ENCODE peak calls at places on chromosomes 1 and 21, in eight cellular contexts. C is left lung, J is breast epithelium, M is H9, P is epithelial cell of esophagus, Q is thoracic aorta, S is mucosa of descending colon, F is foreskin fibroblast. N is an unnamed sample.
A peak's percentile ranks its signal among the peaks of the same experiment; 100 is the strongest.

GRCh38 chr1:25579947-25580309 is 36.5 kb downstream of the LDLRAP1 start:
- DNase-seq in C (no peak), F (no peak), M (no peak), J (no peak), S (no peak), P (no peak), Q (no peak), N (no peak)

GRCh38 chr1:23555949-23556640 is 3.2 kb downstream of the ID3 start:
- DNase-seq in Q (no peak), P (peak; percentile 95), J (no peak), M (peak; percentile 95), C (no peak), S (no peak), F (peak; percentile 74), N (no peak)

GRCh38 chr1:241639040-241639652 is 1.0 kb downstream of the CHML start:
- DNase-seq in F (peak; percentile 49), J (peak; percentile 21), S (no peak), P (peak; percentile 24), Q (no peak), C (no peak), M (no peak), N (no peak)

GRCh38 chr1:1302951-1303509 is 4.7 kb downstream of the ACAP3 start:
- DNase-seq in F (peak; percentile 39), J (no peak), M (no peak), C (no peak), P (peak; percentile 70), Q (no peak), S (no peak), N (no peak)

GRCh38 chr21:25878334-25878733 is 143.6 kb downstream of the GABPA start:
- DNase-seq in Q (no peak), P (peak; percentile 42), S (no peak), J (no peak), F (no peak), M (no peak), C (no peak), N (no peak)

GRCh38 chr1:198373376-198373775 is 167.1 kb downstream of the ATP6V1G3 start:
- DNase-seq in Q (no peak), M (no peak), F (peak; percentile 45), P (peak; percentile 61), S (no peak), J (no peak), C (no peak), N (no peak)

GRCh38 chr1:20148571-20149500 is 9.7 kb downstream of the PLA2G2F start:
- DNase-seq in Q (no peak), S (no peak), J (no peak), M (no peak), F (no peak), C (no peak), P (no peak), N (no peak)

GRCh38 chr1:12056331-12056841 is 6.7 kb upstream of the TNFRSF8 start:
- DNase-seq in C (no peak), S (no peak), F (no peak), J (no peak), P (peak; percentile 71), Q (no peak), M (no peak), N (no peak)

GRCh38 chr1:58412071-58412580 is 134.4 kb downstream of the OMA1 start:
- DNase-seq in P (peak; percentile 43), C (no peak), S (no peak), M (no peak), F (peak; percentile 64), J (no peak), Q (no peak), N (no peak)

GRCh38 chr1:86380257-86380861 is 15.8 kb downstream of the ODF2L start:
- DNase-seq in C (no peak), Q (no peak), P (peak; percentile 77), S (no peak), M (no peak), J (no peak), F (peak; percentile 81), N (no peak)

GRCh38 chr1:152107984-152108898 is 7.0 kb downstream of the TCHH start:
- DNase-seq in J (no peak), M (peak; percentile 50), P (peak; percentile 69), F (peak; percentile 78), Q (no peak), S (peak; percentile 57), C (peak; percentile 57), N (no peak)

GRCh38 chr1:222048030-222048632 is 306.2 kb upstream of the DUSP10 start:
- DNase-seq in S (no peak), Q (no peak), J (no peak), C (no peak), F (peak; percentile 81), P (peak; percentile 33), M (no peak), N (no peak)

GRCh38 chr1:207885129-207886032 is 25.5 kb downstream of the CD34 start:
- DNase-seq in Q (no peak), F (peak; percentile 94), J (peak; percentile 64), C (peak; percentile 80), M (peak; percentile 72), P (peak; percentile 75), S (peak; percentile 81), N (peak; percentile 51)

GRCh38 chr1:58356402-58356801 is 190.1 kb downstream of the OMA1 start:
- DNase-seq in S (no peak), M (no peak), P (no peak), F (no peak), C (no peak), Q (no peak), J (no peak), N (no peak)

GRCh38 chr1:2382621-2383361 is 8.6 kb downstream of the MORN1 start:
- DNase-seq in F (peak; percentile 59), P (peak; percentile 48), M (peak; percentile 81), J (no peak), C (peak; percentile 30), Q (no peak), S (peak; percentile 57), N (no peak)

GRCh38 chr1:213326666-213327317 is 275.8 kb downstream of the RPS6KC1 start:
- DNase-seq in P (peak; percentile 36), S (no peak), F (peak; percentile 75), Q (no peak), J (peak; percentile 62), M (no peak), C (peak; percentile 79), N (no peak)

GRCh38 chr1:25577151-25577920 is 33.9 kb downstream of the LDLRAP1 start:
- DNase-seq in J (no peak), Q (no peak), F (no peak), C (no peak), S (no peak), M (no peak), P (no peak), N (no peak)

GRCh38 chr1:117562581-117563491 is 43.0 kb upstream of the TENT5C start:
- DNase-seq in J (no peak), S (no peak), Q (no peak), M (no peak), C (no peak), F (no peak), P (no peak), N (no peak)

GRCh38 chr21:35646606-35647005 is 413.7 kb downstream of the SETD4 start:
- DNase-seq in P (no peak), M (no peak), C (no peak), J (no peak), S (no peak), F (peak; percentile 77), Q (no peak), N (no peak)

GRCh38 chr1:166490437-166490784 is 323.6 kb upstream of the FAM78B start:
- DNase-seq in P (no peak), M (no peak), J (no peak), S (no peak), F (no peak), C (no peak), Q (no peak), N (peak; percentile 17)

GRCh38 chr1:109105881-109106280 is 8.0 kb upstream of the ELAPOR1 start:
- DNase-seq in P (no peak), S (no peak), Q (no peak), J (no peak), M (no peak), C (no peak), F (no peak), N (no peak)
- TF ChIP-seq CTCF in P (no peak), S (no peak), Q (no peak), J (no peak), M (no peak), C (no peak), F (no peak), N (no peak)

GRCh38 chr1:173669491-173669941 is at the start of gene ANKRD45:
- DNase-seq in M (peak; percentile 88), S (peak; percentile 42), F (peak; percentile 75), C (peak; percentile 38), J (no peak), P (peak; percentile 40), Q (no peak), N (peak; percentile 14)
- TF ChIP-seq CTCF in M (peak; percentile 18), S (no peak), F (no peak), C (no peak), J (no peak), P (no peak), Q (no peak), N (no peak)

GRCh38 chr21:33586927-33587326 is 1.6 kb downstream of the DONSON start:
- DNase-seq in S (no peak), F (no peak), Q (no peak), P (no peak), C (no peak), M (no peak), J (no peak), N (no peak)

GRCh38 chr21:33587792-33588484 is 546 bp downstream of the DONSON start:
- DNase-seq in S (peak; percentile 67), Q (no peak), C (peak; percentile 39), P (peak; percentile 29), F (peak; percentile 61), M (peak; percentile 44), J (no peak), N (no peak)

GRCh38 chr21:33584455-33584854 is 4.0 kb downstream of the DONSON start:
- DNase-seq in J (no peak), C (no peak), F (no peak), M (no peak), P (no peak), S (no peak), Q (no peak), N (no peak)

GRCh38 chr21:33588485-33589335 is at the start of gene DONSON:
- DNase-seq in J (peak; percentile 63), P (peak; percentile 82), C (peak; percentile 91), M (peak; percentile 92), Q (peak; percentile 36), S (peak; percentile 92), F (peak; percentile 93), N (peak; percentile 94)
- TF ChIP-seq CTCF in J (no peak), P (no peak), C (no peak), M (peak; percentile 8), Q (no peak), S (no peak), F (no peak), N (no peak)

DNA sequence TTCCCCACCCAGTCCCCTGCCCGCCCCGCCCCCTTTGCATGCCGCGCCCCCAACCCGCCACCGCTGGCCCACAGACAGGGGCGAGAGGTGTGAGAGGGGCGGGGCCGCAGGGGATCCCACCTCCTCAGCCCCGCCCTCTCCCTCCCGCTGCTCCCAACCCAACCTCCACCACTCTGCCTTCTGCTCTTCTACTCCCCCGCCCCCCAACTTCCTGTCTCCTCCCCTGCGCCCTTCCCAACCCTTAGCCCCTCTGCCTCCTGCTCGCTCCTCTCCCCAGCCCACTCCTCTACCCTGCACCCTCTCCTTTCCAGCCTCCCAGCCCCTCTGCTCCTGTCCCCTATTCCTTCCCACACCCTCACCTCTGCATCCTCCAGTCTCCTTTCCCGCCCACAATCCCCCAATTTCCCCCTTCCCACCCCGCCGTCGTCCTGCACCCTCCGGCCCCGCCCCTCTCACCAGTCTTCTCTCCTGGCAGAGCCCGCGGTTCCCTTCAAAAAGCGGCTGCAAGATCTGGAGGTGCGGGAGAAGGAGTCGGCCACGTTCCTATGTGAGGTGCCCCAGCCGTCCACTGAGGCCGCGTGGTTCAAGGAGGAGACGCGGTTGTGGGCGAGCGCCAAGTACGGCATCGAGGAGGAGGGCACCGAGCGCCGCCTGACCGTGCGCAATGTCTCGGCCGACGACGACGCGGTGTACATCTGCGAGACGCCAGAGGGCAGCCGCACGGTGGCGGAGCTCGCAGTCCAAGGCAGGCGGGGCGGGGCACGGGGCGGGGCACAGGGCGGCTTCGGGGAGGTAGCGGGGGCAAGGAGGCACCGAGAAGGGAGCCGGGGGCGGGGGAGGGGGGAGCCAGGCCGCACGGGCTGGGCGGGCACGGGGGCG is 5.4 kb downstream of the OBSCN start:
- DNase-seq in F (peak; percentile 94), Q (peak; percentile 34), C (peak; percentile 89), P (peak; percentile 90), S (peak; percentile 91), M (peak; percentile 96), J (peak; percentile 82), N (peak; percentile 76)
- TF ChIP-seq CTCF in F (peak; percentile 41), Q (peak; percentile 57), C (peak; percentile 35), P (peak; percentile 54), S (peak; percentile 33), M (peak; percentile 58), J (peak; percentile 54), N (no peak)